ENCODE peak calls at places on chromosomes 6 and 20, in seven cellular contexts. One of them, this sample, is unnamed.

GRCh38 chr20:8721098-8721497 is 347.8 kb upstream of the PLCB4 start:
- DNase-seq in stomach: peak; percentile 39
- DNase-seq in uterus: peak; percentile 33
- DNase-seq in right lobe of liver: no peak
- DNase-seq in Peyer's patch: peak; percentile 65
- DNase-seq in CD8-positive, alpha-beta memory T cell: no peak
- DNase-seq in naive thymus-derived CD4-positive, alpha-beta T cell: no peak
- DNase-seq in this sample: peak; percentile 69

GRCh38 chr20:48359692-48360337 is 468.0 kb downstream of the PREX1 start:
- DNase-seq in stomach: no peak
- DNase-seq in uterus: no peak
- DNase-seq in right lobe of liver: no peak
- DNase-seq in Peyer's patch: peak; percentile 86
- DNase-seq in CD8-positive, alpha-beta memory T cell: no peak
- DNase-seq in naive thymus-derived CD4-positive, alpha-beta T cell: no peak
- DNase-seq in this sample: no peak

GRCh38 chr6:165562421-165563090 is 100.5 kb downstream of the PDE10A start:
- DNase-seq in stomach: no peak
- DNase-seq in uterus: no peak
- DNase-seq in right lobe of liver: no peak
- DNase-seq in Peyer's patch: no peak
- DNase-seq in CD8-positive, alpha-beta memory T cell: no peak
- DNase-seq in naive thymus-derived CD4-positive, alpha-beta T cell: no peak
- DNase-seq in this sample: no peak

GRCh38 chr20:25233016-25233772 is 14.7 kb upstream of the PYGB start:
- DNase-seq in stomach: peak; percentile 94
- DNase-seq in uterus: no peak
- DNase-seq in right lobe of liver: peak; percentile 86
- DNase-seq in Peyer's patch: peak; percentile 80
- DNase-seq in CD8-positive, alpha-beta memory T cell: no peak
- DNase-seq in naive thymus-derived CD4-positive, alpha-beta T cell: no peak
- DNase-seq in this sample: peak; percentile 90

GRCh38 chr20:62210496-62210855 is 9.6 kb downstream of the HRH3 start:
- DNase-seq in stomach: no peak
- DNase-seq in uterus: no peak
- DNase-seq in right lobe of liver: peak; percentile 43
- DNase-seq in Peyer's patch: no peak
- DNase-seq in CD8-positive, alpha-beta memory T cell: no peak
- DNase-seq in naive thymus-derived CD4-positive, alpha-beta T cell: no peak
- DNase-seq in this sample: no peak

GRCh38 chr6:138958595-138958994 is 29.5 kb downstream of the REPS1 start:
- DNase-seq in stomach: no peak
- DNase-seq in uterus: no peak
- DNase-seq in right lobe of liver: no peak
- DNase-seq in Peyer's patch: no peak
- DNase-seq in CD8-positive, alpha-beta memory T cell: no peak
- DNase-seq in naive thymus-derived CD4-positive, alpha-beta T cell: no peak
- DNase-seq in this sample: no peak

GRCh38 chr20:46330831-46331371 is 22.6 kb upstream of the CDH22 start:
- DNase-seq in stomach: no peak
- DNase-seq in uterus: no peak
- DNase-seq in right lobe of liver: no peak
- DNase-seq in Peyer's patch: no peak
- DNase-seq in CD8-positive, alpha-beta memory T cell: no peak
- DNase-seq in naive thymus-derived CD4-positive, alpha-beta T cell: no peak
- DNase-seq in this sample: no peak

GRCh38 chr20:25280574-25281535 is 33.0 kb downstream of the PYGB start:
- DNase-seq in stomach: peak; percentile 7
- DNase-seq in uterus: peak; percentile 9
- DNase-seq in right lobe of liver: peak; percentile 52
- DNase-seq in Peyer's patch: peak; percentile 45
- DNase-seq in CD8-positive, alpha-beta memory T cell: peak; percentile 35
- DNase-seq in naive thymus-derived CD4-positive, alpha-beta T cell: no peak
- DNase-seq in this sample: no peak

DNA sequence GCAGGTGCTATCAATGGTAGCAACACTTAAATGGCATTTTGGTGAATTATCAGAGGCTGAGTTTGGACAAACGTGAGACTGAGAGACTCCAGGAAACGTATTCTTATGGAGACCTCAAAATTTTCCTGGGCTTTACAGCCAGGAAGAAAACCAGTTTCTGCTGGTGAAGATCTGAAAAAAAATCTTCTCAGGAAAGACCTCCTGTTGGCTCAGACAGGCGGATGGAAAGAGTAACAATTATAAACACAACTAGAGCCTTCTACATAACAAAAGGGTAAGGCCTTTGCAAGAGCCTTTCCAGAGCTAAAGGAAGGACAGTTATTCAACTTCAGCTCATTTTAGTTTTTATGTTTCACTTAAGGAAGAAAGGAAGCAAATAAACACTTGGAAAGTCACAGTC is 274.4 kb downstream of the THBS2 start:
- DNase-seq in stomach: no peak
- DNase-seq in uterus: no peak
- DNase-seq in right lobe of liver: no peak
- DNase-seq in Peyer's patch: no peak
- DNase-seq in CD8-positive, alpha-beta memory T cell: no peak
- DNase-seq in naive thymus-derived CD4-positive, alpha-beta T cell: no peak
- DNase-seq in this sample: no peak
- H3K27ac ChIP-seq in stomach: no peak overlapping the region
- H3K27ac ChIP-seq in uterus: no peak overlapping the region
- H3K27ac ChIP-seq in right lobe of liver: no peak overlapping the region
- H3K27ac ChIP-seq in Peyer's patch: no peak overlapping the region
- H3K27ac ChIP-seq in CD8-positive, alpha-beta memory T cell: no peak overlapping the region
- H3K27ac ChIP-seq in naive thymus-derived CD4-positive, alpha-beta T cell: no peak overlapping the region
- H3K27ac ChIP-seq in this sample: no peak overlapping the region

GRCh38 chr20:36632487-36633284 is 13.3 kb downstream of the SLA2 start:
- DNase-seq in stomach: no peak
- DNase-seq in uterus: no peak
- DNase-seq in right lobe of liver: no peak
- DNase-seq in Peyer's patch: no peak
- DNase-seq in CD8-positive, alpha-beta memory T cell: no peak
- DNase-seq in naive thymus-derived CD4-positive, alpha-beta T cell: no peak
- DNase-seq in this sample: no peak
- H3K27ac ChIP-seq in stomach: no peak overlapping the region
- H3K27ac ChIP-seq in uterus: no peak overlapping the region
- H3K27ac ChIP-seq in right lobe of liver: no peak overlapping the region
- H3K27ac ChIP-seq in Peyer's patch: no peak overlapping the region
- H3K27ac ChIP-seq in CD8-positive, alpha-beta memory T cell: no peak overlapping the region
- H3K27ac ChIP-seq in naive thymus-derived CD4-positive, alpha-beta T cell: no peak overlapping the region
- H3K27ac ChIP-seq in this sample: no peak overlapping the region

DNA sequence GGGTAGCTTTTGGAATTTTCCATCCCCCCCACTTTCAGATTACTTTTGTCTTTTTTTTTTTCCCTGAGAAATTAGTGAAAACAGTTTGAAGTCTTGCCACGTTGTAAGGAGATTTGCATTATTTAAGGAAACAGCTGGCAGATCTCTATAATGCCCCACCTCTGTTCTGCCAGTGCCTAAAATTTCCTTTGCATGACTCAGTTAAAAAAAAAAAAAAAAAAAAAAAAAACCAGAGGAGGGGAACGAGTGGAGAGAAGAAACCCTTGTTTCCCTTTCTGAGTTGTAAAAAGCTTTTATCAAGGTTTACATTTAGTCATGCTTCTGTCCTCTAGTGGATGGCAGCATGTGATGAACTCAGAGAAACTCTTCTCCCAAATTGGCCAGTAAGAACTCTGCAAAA is 33.5 kb downstream of the CARMIL1 start:
- DNase-seq in stomach: no peak
- DNase-seq in uterus: no peak
- DNase-seq in right lobe of liver: no peak
- DNase-seq in Peyer's patch: no peak
- DNase-seq in CD8-positive, alpha-beta memory T cell: no peak
- DNase-seq in naive thymus-derived CD4-positive, alpha-beta T cell: no peak
- DNase-seq in this sample: no peak
- H3K27ac ChIP-seq in stomach: peak overlapping the region; percentile 47
- H3K27ac ChIP-seq in uterus: peak overlapping the region; percentile 72
- H3K27ac ChIP-seq in right lobe of liver: no peak overlapping the region
- H3K27ac ChIP-seq in Peyer's patch: no peak overlapping the region
- H3K27ac ChIP-seq in CD8-positive, alpha-beta memory T cell: no peak overlapping the region
- H3K27ac ChIP-seq in naive thymus-derived CD4-positive, alpha-beta T cell: no peak overlapping the region
- H3K27ac ChIP-seq in this sample: no peak overlapping the region

DNA sequence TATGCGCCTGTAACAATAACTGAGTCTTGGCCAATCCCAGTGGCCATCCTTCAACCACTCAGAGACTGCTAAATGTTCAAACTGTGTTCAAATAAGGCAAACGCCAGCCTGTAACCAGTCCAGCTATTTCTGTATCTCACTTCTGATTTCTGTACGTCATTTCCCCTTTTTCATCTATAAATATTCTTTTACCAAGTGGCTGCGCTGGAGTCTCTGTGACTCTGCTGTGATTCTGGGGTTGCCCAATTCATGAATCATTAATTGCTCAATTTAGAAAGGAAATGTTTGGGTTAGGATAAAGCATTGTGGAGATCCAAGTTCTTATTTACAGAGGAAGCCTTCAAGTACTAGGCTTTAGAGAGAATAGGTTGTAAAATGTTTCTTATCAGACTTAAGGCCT is 89.8 kb upstream of the UST start:
- DNase-seq in stomach: no peak
- DNase-seq in uterus: no peak
- DNase-seq in right lobe of liver: no peak
- DNase-seq in Peyer's patch: no peak
- DNase-seq in CD8-positive, alpha-beta memory T cell: no peak
- DNase-seq in naive thymus-derived CD4-positive, alpha-beta T cell: no peak
- DNase-seq in this sample: no peak
- H3K27ac ChIP-seq in stomach: peak overlapping the region; percentile 52
- H3K27ac ChIP-seq in uterus: no peak overlapping the region
- H3K27ac ChIP-seq in right lobe of liver: no peak overlapping the region
- H3K27ac ChIP-seq in Peyer's patch: no peak overlapping the region
- H3K27ac ChIP-seq in CD8-positive, alpha-beta memory T cell: no peak overlapping the region
- H3K27ac ChIP-seq in naive thymus-derived CD4-positive, alpha-beta T cell: no peak overlapping the region
- H3K27ac ChIP-seq in this sample: no peak overlapping the region

GRCh38 chr6:115934145-115934544 is 126.5 kb downstream of the FRK start:
- DNase-seq in stomach: no peak
- DNase-seq in uterus: no peak
- DNase-seq in right lobe of liver: no peak
- DNase-seq in Peyer's patch: no peak
- DNase-seq in CD8-positive, alpha-beta memory T cell: no peak
- DNase-seq in naive thymus-derived CD4-positive, alpha-beta T cell: no peak
- DNase-seq in this sample: no peak

GRCh38 chr6:115935361-115935760 is 125.3 kb downstream of the FRK start:
- DNase-seq in stomach: no peak
- DNase-seq in uterus: no peak
- DNase-seq in right lobe of liver: no peak
- DNase-seq in Peyer's patch: no peak
- DNase-seq in CD8-positive, alpha-beta memory T cell: no peak
- DNase-seq in naive thymus-derived CD4-positive, alpha-beta T cell: no peak
- DNase-seq in this sample: no peak

GRCh38 chr6:115934829-115935228 is 125.9 kb downstream of the FRK start:
- DNase-seq in stomach: no peak
- DNase-seq in uterus: no peak
- DNase-seq in right lobe of liver: no peak
- DNase-seq in Peyer's patch: no peak
- DNase-seq in CD8-positive, alpha-beta memory T cell: no peak
- DNase-seq in naive thymus-derived CD4-positive, alpha-beta T cell: no peak
- DNase-seq in this sample: no peak

GRCh38 chr6:115932481-115932880 is 128.2 kb downstream of the FRK start:
- DNase-seq in stomach: no peak
- DNase-seq in uterus: no peak
- DNase-seq in right lobe of liver: no peak
- DNase-seq in Peyer's patch: no peak
- DNase-seq in CD8-positive, alpha-beta memory T cell: no peak
- DNase-seq in naive thymus-derived CD4-positive, alpha-beta T cell: no peak
- DNase-seq in this sample: no peak
- H3K27ac ChIP-seq in stomach: no peak overlapping the region
- H3K27ac ChIP-seq in uterus: no peak overlapping the region
- H3K27ac ChIP-seq in right lobe of liver: no peak overlapping the region
- H3K27ac ChIP-seq in Peyer's patch: no peak overlapping the region
- H3K27ac ChIP-seq in CD8-positive, alpha-beta memory T cell: no peak overlapping the region
- H3K27ac ChIP-seq in naive thymus-derived CD4-positive, alpha-beta T cell: no peak overlapping the region
- H3K27ac ChIP-seq in this sample: no peak overlapping the region

GRCh38 chr20:64079273-64080012 is at the start of gene RGS19:
- DNase-seq in stomach: peak; percentile 82
- DNase-seq in uterus: no peak
- DNase-seq in right lobe of liver: peak; percentile 86
- DNase-seq in Peyer's patch: peak; percentile 94
- DNase-seq in CD8-positive, alpha-beta memory T cell: peak; percentile 80
- DNase-seq in naive thymus-derived CD4-positive, alpha-beta T cell: peak; percentile 86
- DNase-seq in this sample: peak; percentile 82

GRCh38 chr20:64078934-64079272 is 415 bp downstream of the RGS19 start:
- DNase-seq in stomach: no peak
- DNase-seq in uterus: no peak
- DNase-seq in right lobe of liver: no peak
- DNase-seq in Peyer's patch: no peak
- DNase-seq in CD8-positive, alpha-beta memory T cell: no peak
- DNase-seq in naive thymus-derived CD4-positive, alpha-beta T cell: no peak
- DNase-seq in this sample: no peak

GRCh38 chr20:64081620-64081964 is 1.7 kb downstream of the OPRL1 start:
- DNase-seq in stomach: no peak
- DNase-seq in uterus: no peak
- DNase-seq in right lobe of liver: no peak
- DNase-seq in Peyer's patch: no peak
- DNase-seq in CD8-positive, alpha-beta memory T cell: no peak
- DNase-seq in naive thymus-derived CD4-positive, alpha-beta T cell: no peak
- DNase-seq in this sample: no peak

GRCh38 chr20:64080813-64081619 is 1.1 kb downstream of the OPRL1 start:
- DNase-seq in stomach: no peak
- DNase-seq in uterus: no peak
- DNase-seq in right lobe of liver: no peak
- DNase-seq in Peyer's patch: no peak
- DNase-seq in CD8-positive, alpha-beta memory T cell: no peak
- DNase-seq in naive thymus-derived CD4-positive, alpha-beta T cell: no peak
- DNase-seq in this sample: no peak

GRCh38 chr20:64080013-64080812 is at the start of gene OPRL1:
- DNase-seq in stomach: no peak
- DNase-seq in uterus: no peak
- DNase-seq in right lobe of liver: no peak
- DNase-seq in Peyer's patch: no peak
- DNase-seq in CD8-positive, alpha-beta memory T cell: peak; percentile 69
- DNase-seq in naive thymus-derived CD4-positive, alpha-beta T cell: no peak
- DNase-seq in this sample: no peak
- H3K27ac ChIP-seq in stomach: peak within 1 kb of the TSS; percentile 88
- H3K27ac ChIP-seq in uterus: peak within 1 kb of the TSS; percentile 70
- H3K27ac ChIP-seq in right lobe of liver: peak within 1 kb of the TSS; percentile 73
- H3K27ac ChIP-seq in Peyer's patch: peak within 1 kb of the TSS; percentile 95
- H3K27ac ChIP-seq in CD8-positive, alpha-beta memory T cell: peak within 1 kb of the TSS; percentile 81
- H3K27ac ChIP-seq in naive thymus-derived CD4-positive, alpha-beta T cell: peak within 1 kb of the TSS; percentile 79
- H3K27ac ChIP-seq in this sample: peak within 1 kb of the TSS; percentile 69

This sample was measured in body of pancreas.